ENCODE peak calls at places on chromosomes 12 and 14, in seven cellular contexts. One of them, this sample, is unnamed.

GRCh38 chr14:104309657-104310369 is 171.4 kb downstream of the KIF26A start:
- DNase-seq in upper lobe of right lung: no peak
- DNase-seq in breast epithelium: no peak
- DNase-seq in left ventricle myocardium inferior: no peak
- DNase-seq in choroid plexus epithelial cell: no peak
- DNase-seq in neural crest cell: no peak
- DNase-seq in psoas muscle: peak; percentile 23
- DNase-seq in this sample: no peak

GRCh38 chr14:38950676-38951075 is 152.4 kb downstream of the SEC23A start:
- DNase-seq in upper lobe of right lung: no peak
- DNase-seq in breast epithelium: no peak
- DNase-seq in left ventricle myocardium inferior: no peak
- DNase-seq in choroid plexus epithelial cell: no peak
- DNase-seq in neural crest cell: no peak
- DNase-seq in psoas muscle: no peak
- DNase-seq in this sample: no peak

GRCh38 chr14:57182760-57183503 is 85.8 kb downstream of the EXOC5 start:
- DNase-seq in upper lobe of right lung: no peak
- DNase-seq in breast epithelium: no peak
- DNase-seq in left ventricle myocardium inferior: no peak
- DNase-seq in choroid plexus epithelial cell: peak; percentile 39
- DNase-seq in neural crest cell: no peak
- DNase-seq in psoas muscle: no peak
- DNase-seq in this sample: peak; percentile 19

GRCh38 chr12:67534671-67535070 is 113.9 kb upstream of the DYRK2 start:
- DNase-seq in upper lobe of right lung: no peak
- DNase-seq in breast epithelium: no peak
- DNase-seq in left ventricle myocardium inferior: peak; percentile 17
- DNase-seq in choroid plexus epithelial cell: peak; percentile 89
- DNase-seq in neural crest cell: no peak
- DNase-seq in psoas muscle: no peak
- DNase-seq in this sample: no peak

GRCh38 chr14:78356406-78356805 is 186.2 kb downstream of the NRXN3 start:
- DNase-seq in upper lobe of right lung: no peak
- DNase-seq in breast epithelium: no peak
- DNase-seq in left ventricle myocardium inferior: no peak
- DNase-seq in choroid plexus epithelial cell: no peak
- DNase-seq in neural crest cell: peak; percentile 26
- DNase-seq in psoas muscle: no peak
- DNase-seq in this sample: no peak

GRCh38 chr14:64708148-64709004 is 4.2 kb downstream of the PLEKHG3 start:
- DNase-seq in upper lobe of right lung: no peak
- DNase-seq in breast epithelium: no peak
- DNase-seq in left ventricle myocardium inferior: no peak
- DNase-seq in choroid plexus epithelial cell: peak; percentile 57
- DNase-seq in neural crest cell: no peak
- DNase-seq in psoas muscle: no peak
- DNase-seq in this sample: no peak

GRCh38 chr12:90854136-90854689 is 100.8 kb downstream of the CCER1 start:
- DNase-seq in upper lobe of right lung: no peak
- DNase-seq in breast epithelium: no peak
- DNase-seq in left ventricle myocardium inferior: no peak
- DNase-seq in choroid plexus epithelial cell: peak; percentile 78
- DNase-seq in neural crest cell: no peak
- DNase-seq in psoas muscle: no peak
- DNase-seq in this sample: peak; percentile 27

GRCh38 chr12:76946451-76946850 is 67.6 kb upstream of the CSRP2 start:
- DNase-seq in upper lobe of right lung: no peak
- DNase-seq in breast epithelium: no peak
- DNase-seq in left ventricle myocardium inferior: no peak
- DNase-seq in choroid plexus epithelial cell: no peak
- DNase-seq in neural crest cell: no peak
- DNase-seq in psoas muscle: no peak
- DNase-seq in this sample: no peak

GRCh38 chr12:49984476-49984890 is 11.7 kb downstream of the AQP6 start:
- DNase-seq in upper lobe of right lung: peak; percentile 51
- DNase-seq in breast epithelium: no peak
- DNase-seq in left ventricle myocardium inferior: no peak
- DNase-seq in choroid plexus epithelial cell: peak; percentile 12
- DNase-seq in neural crest cell: no peak
- DNase-seq in psoas muscle: no peak
- DNase-seq in this sample: no peak

GRCh38 chr12:116916122-116916521 is 5.4 kb downstream of the FBXW8 start:
- DNase-seq in upper lobe of right lung: no peak
- DNase-seq in breast epithelium: no peak
- DNase-seq in left ventricle myocardium inferior: no peak
- DNase-seq in choroid plexus epithelial cell: peak; percentile 50
- DNase-seq in neural crest cell: no peak
- DNase-seq in psoas muscle: no peak
- DNase-seq in this sample: no peak

GRCh38 chr12:115934877-115935276 is 342.6 kb downstream of the MED13L start:
- DNase-seq in upper lobe of right lung: no peak
- DNase-seq in breast epithelium: no peak
- DNase-seq in left ventricle myocardium inferior: no peak
- DNase-seq in choroid plexus epithelial cell: no peak
- DNase-seq in neural crest cell: no peak
- DNase-seq in psoas muscle: no peak
- DNase-seq in this sample: no peak

GRCh38 chr12:130576286-130576933 is 139.7 kb downstream of the RIMBP2 start:
- DNase-seq in upper lobe of right lung: no peak
- DNase-seq in breast epithelium: no peak
- DNase-seq in left ventricle myocardium inferior: no peak
- DNase-seq in choroid plexus epithelial cell: no peak
- DNase-seq in neural crest cell: no peak
- DNase-seq in psoas muscle: no peak
- DNase-seq in this sample: no peak

GRCh38 chr14:97930191-97930590 is 1133.0 kb downstream of the VRK1 start:
- DNase-seq in upper lobe of right lung: no peak
- DNase-seq in breast epithelium: no peak
- DNase-seq in left ventricle myocardium inferior: no peak
- DNase-seq in choroid plexus epithelial cell: no peak
- DNase-seq in neural crest cell: no peak
- DNase-seq in psoas muscle: no peak
- DNase-seq in this sample: no peak

GRCh38 chr12:6205144-6205539 is 4.9 kb downstream of the CD9 start:
- DNase-seq in upper lobe of right lung: no peak
- DNase-seq in breast epithelium: no peak
- DNase-seq in left ventricle myocardium inferior: peak; percentile 74
- DNase-seq in choroid plexus epithelial cell: no peak
- DNase-seq in neural crest cell: no peak
- DNase-seq in psoas muscle: peak; percentile 68
- DNase-seq in this sample: no peak

GRCh38 chr12:6206327-6206726 is 6.1 kb downstream of the CD9 start:
- DNase-seq in upper lobe of right lung: no peak
- DNase-seq in breast epithelium: no peak
- DNase-seq in left ventricle myocardium inferior: no peak
- DNase-seq in choroid plexus epithelial cell: no peak
- DNase-seq in neural crest cell: no peak
- DNase-seq in psoas muscle: no peak
- DNase-seq in this sample: no peak

GRCh38 chr12:6202846-6203245 is 2.6 kb downstream of the CD9 start:
- DNase-seq in upper lobe of right lung: no peak
- DNase-seq in breast epithelium: no peak
- DNase-seq in left ventricle myocardium inferior: no peak
- DNase-seq in choroid plexus epithelial cell: no peak
- DNase-seq in neural crest cell: no peak
- DNase-seq in psoas muscle: no peak
- DNase-seq in this sample: no peak

GRCh38 chr12:6205761-6206160 is 5.6 kb downstream of the CD9 start:
- DNase-seq in upper lobe of right lung: no peak
- DNase-seq in breast epithelium: no peak
- DNase-seq in left ventricle myocardium inferior: no peak
- DNase-seq in choroid plexus epithelial cell: no peak
- DNase-seq in neural crest cell: no peak
- DNase-seq in psoas muscle: no peak
- DNase-seq in this sample: no peak

DNA sequence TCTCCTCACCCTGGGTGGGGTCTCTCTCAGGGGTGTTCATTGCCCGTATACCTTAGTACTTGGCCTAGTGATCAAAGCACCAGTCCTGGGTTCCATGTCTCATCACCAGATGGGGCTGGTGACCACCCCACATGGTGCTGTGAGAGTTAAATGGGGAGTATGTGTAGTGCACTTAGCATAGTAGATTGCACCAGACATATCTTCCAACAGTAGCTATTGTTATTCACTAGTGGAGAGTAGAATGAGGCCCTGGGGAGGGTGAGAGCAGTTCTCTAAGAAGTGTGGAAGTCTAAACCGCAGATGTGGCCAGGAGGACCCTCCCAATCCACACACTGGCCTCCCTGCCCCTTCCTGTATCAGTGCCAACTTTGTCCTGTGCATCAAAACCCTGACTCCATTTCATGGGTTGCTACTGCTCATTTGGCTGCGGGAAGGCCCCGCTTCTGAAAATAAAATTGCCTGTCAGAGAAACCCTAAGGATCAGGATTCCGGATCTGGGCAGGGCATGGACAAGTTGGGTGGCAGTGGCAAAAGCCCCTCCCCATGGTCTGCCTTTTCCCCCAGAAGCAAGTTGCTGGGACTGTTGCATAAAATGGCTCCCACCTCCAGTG is 4.4 kb downstream of the CD9 start:
- DNase-seq in upper lobe of right lung: no peak
- DNase-seq in breast epithelium: no peak
- DNase-seq in left ventricle myocardium inferior: no peak
- DNase-seq in choroid plexus epithelial cell: no peak
- DNase-seq in neural crest cell: no peak
- DNase-seq in psoas muscle: no peak
- DNase-seq in this sample: no peak
- TF ChIP-seq CTCF in upper lobe of right lung: no peak
- TF ChIP-seq CTCF in breast epithelium: no peak
- TF ChIP-seq CTCF in left ventricle myocardium inferior: no peak
- TF ChIP-seq CTCF in choroid plexus epithelial cell: peak; percentile 7
- TF ChIP-seq CTCF in neural crest cell: no peak
- TF ChIP-seq CTCF in psoas muscle: no peak
- TF ChIP-seq CTCF in this sample: no peak

DNA sequence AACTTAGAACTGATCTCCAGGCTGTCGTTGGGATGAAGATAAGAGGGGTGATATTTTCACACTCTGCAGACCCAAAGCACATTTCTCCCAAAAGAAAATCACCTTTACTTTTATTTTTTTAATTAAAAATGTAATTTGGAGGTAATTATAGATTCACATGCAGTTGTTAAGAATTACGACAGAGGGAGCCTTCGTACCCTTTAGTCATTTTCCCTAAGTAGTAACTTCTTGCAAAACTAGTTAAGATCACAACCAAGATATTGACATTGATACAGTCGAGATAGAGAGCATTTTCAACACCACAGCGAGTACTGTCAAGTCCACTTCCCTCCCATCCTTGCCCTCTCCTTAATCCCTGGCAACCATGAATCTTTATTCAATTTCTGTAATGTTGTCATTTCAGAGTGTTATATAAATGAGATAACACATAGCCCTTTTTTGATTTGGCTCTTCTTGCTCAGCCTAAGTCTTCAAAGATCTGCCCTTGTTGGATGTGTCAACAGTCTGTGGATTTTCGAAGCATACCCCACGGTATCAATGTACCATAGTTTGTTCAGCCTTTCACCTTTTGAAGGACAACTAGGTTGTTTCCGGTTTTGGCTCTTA is 39.6 kb downstream of the DNAH10 start:
- DNase-seq in upper lobe of right lung: no peak
- DNase-seq in breast epithelium: no peak
- DNase-seq in left ventricle myocardium inferior: no peak
- DNase-seq in choroid plexus epithelial cell: peak; percentile 61
- DNase-seq in neural crest cell: no peak
- DNase-seq in psoas muscle: no peak
- DNase-seq in this sample: peak; percentile 50
- TF ChIP-seq CTCF in upper lobe of right lung: peak; percentile 39
- TF ChIP-seq CTCF in breast epithelium: no peak
- TF ChIP-seq CTCF in left ventricle myocardium inferior: peak; percentile 31
- TF ChIP-seq CTCF in choroid plexus epithelial cell: peak; percentile 57
- TF ChIP-seq CTCF in neural crest cell: peak; percentile 59
- TF ChIP-seq CTCF in psoas muscle: peak; percentile 16
- TF ChIP-seq CTCF in this sample: no peak

GRCh38 chr14:34438438-34438837 is 23.6 kb downstream of the SPTSSA start:
- DNase-seq in upper lobe of right lung: no peak
- DNase-seq in breast epithelium: no peak
- DNase-seq in left ventricle myocardium inferior: no peak
- DNase-seq in choroid plexus epithelial cell: no peak
- DNase-seq in neural crest cell: no peak
- DNase-seq in psoas muscle: no peak
- DNase-seq in this sample: no peak

GRCh38 chr14:34436960-34437728 is 24.9 kb downstream of the SPTSSA start:
- DNase-seq in upper lobe of right lung: no peak
- DNase-seq in breast epithelium: no peak
- DNase-seq in left ventricle myocardium inferior: no peak
- DNase-seq in choroid plexus epithelial cell: peak; percentile 41
- DNase-seq in neural crest cell: no peak
- DNase-seq in psoas muscle: no peak
- DNase-seq in this sample: no peak

GRCh38 chr14:34437729-34438080 is 24.3 kb downstream of the SPTSSA start:
- DNase-seq in upper lobe of right lung: no peak
- DNase-seq in breast epithelium: no peak
- DNase-seq in left ventricle myocardium inferior: no peak
- DNase-seq in choroid plexus epithelial cell: no peak
- DNase-seq in neural crest cell: no peak
- DNase-seq in psoas muscle: no peak
- DNase-seq in this sample: no peak

GRCh38 chr14:34436118-34436905 is 25.7 kb downstream of the SPTSSA start:
- DNase-seq in upper lobe of right lung: no peak
- DNase-seq in breast epithelium: no peak
- DNase-seq in left ventricle myocardium inferior: no peak
- DNase-seq in choroid plexus epithelial cell: peak; percentile 93
- DNase-seq in neural crest cell: no peak
- DNase-seq in psoas muscle: no peak
- DNase-seq in this sample: no peak

GRCh38 chr14:34439090-34439489 is 22.9 kb downstream of the SPTSSA start:
- DNase-seq in upper lobe of right lung: no peak
- DNase-seq in breast epithelium: no peak
- DNase-seq in left ventricle myocardium inferior: no peak
- DNase-seq in choroid plexus epithelial cell: no peak
- DNase-seq in neural crest cell: no peak
- DNase-seq in psoas muscle: no peak
- DNase-seq in this sample: no peak
- TF ChIP-seq CTCF in upper lobe of right lung: no peak
- TF ChIP-seq CTCF in breast epithelium: no peak
- TF ChIP-seq CTCF in left ventricle myocardium inferior: no peak
- TF ChIP-seq CTCF in choroid plexus epithelial cell: no peak
- TF ChIP-seq CTCF in neural crest cell: no peak
- TF ChIP-seq CTCF in psoas muscle: no peak
- TF ChIP-seq CTCF in this sample: no peak

GRCh38 chr14:36317650-36318049 is 2.8 kb downstream of the MBIP start:
- DNase-seq in upper lobe of right lung: no peak
- DNase-seq in breast epithelium: no peak
- DNase-seq in left ventricle myocardium inferior: no peak
- DNase-seq in choroid plexus epithelial cell: no peak
- DNase-seq in neural crest cell: no peak
- DNase-seq in psoas muscle: no peak
- DNase-seq in this sample: no peak

GRCh38 chr14:36315159-36315853 is 5.1 kb downstream of the MBIP start:
- DNase-seq in upper lobe of right lung: no peak
- DNase-seq in breast epithelium: no peak
- DNase-seq in left ventricle myocardium inferior: no peak
- DNase-seq in choroid plexus epithelial cell: no peak
- DNase-seq in neural crest cell: no peak
- DNase-seq in psoas muscle: no peak
- DNase-seq in this sample: peak; percentile 29

GRCh38 chr14:36313206-36313605 is 7.2 kb downstream of the MBIP start:
- DNase-seq in upper lobe of right lung: no peak
- DNase-seq in breast epithelium: no peak
- DNase-seq in left ventricle myocardium inferior: no peak
- DNase-seq in choroid plexus epithelial cell: no peak
- DNase-seq in neural crest cell: no peak
- DNase-seq in psoas muscle: no peak
- DNase-seq in this sample: no peak

GRCh38 chr14:36316131-36316530 is 4.3 kb downstream of the MBIP start:
- DNase-seq in upper lobe of right lung: no peak
- DNase-seq in breast epithelium: no peak
- DNase-seq in left ventricle myocardium inferior: no peak
- DNase-seq in choroid plexus epithelial cell: no peak
- DNase-seq in neural crest cell: no peak
- DNase-seq in psoas muscle: no peak
- DNase-seq in this sample: no peak

GRCh38 chr14:36313898-36314297 is 6.5 kb downstream of the MBIP start:
- DNase-seq in upper lobe of right lung: no peak
- DNase-seq in breast epithelium: no peak
- DNase-seq in left ventricle myocardium inferior: no peak
- DNase-seq in choroid plexus epithelial cell: peak; percentile 40
- DNase-seq in neural crest cell: no peak
- DNase-seq in psoas muscle: no peak
- DNase-seq in this sample: no peak
- TF ChIP-seq CTCF in upper lobe of right lung: no peak
- TF ChIP-seq CTCF in breast epithelium: no peak
- TF ChIP-seq CTCF in left ventricle myocardium inferior: no peak
- TF ChIP-seq CTCF in choroid plexus epithelial cell: peak; percentile 29
- TF ChIP-seq CTCF in neural crest cell: peak; percentile 36
- TF ChIP-seq CTCF in psoas muscle: no peak
- TF ChIP-seq CTCF in this sample: no peak